ENCODE peak calls at places on chromosomes 16 and 17, in ten cellular contexts. A, F, P, T, C, N, B, L, J and Z are unnamed samples.

GRCh38 chr16:88366032-88366703 is 16.6 kb upstream of the ZNF469 start:
- DNase-seq in B (no peak), C (no peak), F (no peak), T (no peak), A (no peak), P (no peak), J (no peak), L (no peak), N (no peak), Z (no peak)

GRCh38 chr16:29745126-29745852 is 501 bp downstream of the C16orf54 start:
- DNase-seq in N (no peak), T (no peak), F (no peak), L (no peak), C (no peak), P (peak; percentile 80), B (no peak), J (no peak), A (no peak), Z (no peak)

GRCh38 chr16:72995151-72995881 is 52.6 kb downstream of the ZFHX3 start:
- DNase-seq in P (no peak), F (no peak), T (no peak), B (no peak), N (no peak), A (no peak), J (no peak), C (no peak), L (no peak), Z (peak; percentile 70)

GRCh38 chr17:9054611-9055010 is 33.3 kb downstream of the NTN1 start:
- DNase-seq in P (no peak), L (no peak), F (no peak), B (no peak), T (no peak), J (no peak), C (no peak), N (no peak), A (no peak), Z (no peak)

GRCh38 chr17:6507535-6507934 is 48.8 kb downstream of the PITPNM3 start:
- DNase-seq in B (peak; percentile 96), F (peak; percentile 20), J (peak; percentile 58), C (peak; percentile 87), T (no peak), N (peak; percentile 90), P (no peak), A (peak; percentile 30), L (no peak), Z (peak; percentile 19)

GRCh38 chr16:88831838-88832237 is 20.1 kb upstream of the APRT start:
- DNase-seq in F (no peak), J (no peak), C (peak; percentile 8), L (no peak), N (no peak), B (peak; percentile 65), T (no peak), A (no peak), P (no peak), Z (no peak)

GRCh38 chr17:37299257-37299985 is 76.4 kb upstream of the C17orf78 start:
- DNase-seq in F (no peak), C (no peak), A (no peak), L (no peak), T (no peak), J (peak; percentile 27), N (no peak), P (no peak), B (no peak), Z (no peak)

GRCh38 chr16:70577256-70577698 is 53.7 kb downstream of the SF3B3 start:
- DNase-seq in N (peak; percentile 51), A (no peak), L (no peak), J (peak; percentile 68), C (peak; percentile 76), P (no peak), T (no peak), B (peak; percentile 59), F (no peak), Z (peak; percentile 94)

GRCh38 chr16:72905581-72905980 is 142.3 kb downstream of the ZFHX3 start:
- DNase-seq in N (peak; percentile 62), T (no peak), F (no peak), C (peak; percentile 43), A (no peak), J (peak; percentile 49), B (peak; percentile 11), P (no peak), L (no peak), Z (no peak)

GRCh38 chr17:10518271-10519037 is at the start of gene MYH1:
- DNase-seq in F (no peak), T (no peak), C (no peak), A (no peak), J (no peak), N (no peak), L (no peak), B (no peak), P (no peak), Z (no peak)

GRCh38 chr16:30535777-30536190 is 1.1 kb upstream of the ZNF747 start:
- DNase-seq in N (peak; percentile 30), T (peak; percentile 73), J (peak; percentile 64), B (peak; percentile 74), A (peak; percentile 34), P (peak; percentile 76), L (no peak), F (no peak), C (peak; percentile 64), Z (peak; percentile 76)

GRCh38 chr17:80029235-80029974 is 6.3 kb downstream of the TBC1D16 start:
- DNase-seq in B (no peak), J (peak; percentile 75), T (peak; percentile 79), A (no peak), P (no peak), C (peak; percentile 46), F (peak; percentile 69), L (no peak), N (peak; percentile 96), Z (peak; percentile 90)

GRCh38 chr17:21164226-21165019 is 37.7 kb downstream of the DHRS7B start:
- DNase-seq in J (no peak), P (no peak), N (no peak), F (no peak), A (no peak), L (no peak), B (no peak), C (no peak), T (no peak), Z (no peak)
- TF ChIP-seq CTCF in J (no peak), P (no peak), N (no peak), F (no peak), A (no peak), L (no peak), B (no peak), C (no peak), T (no peak), Z (no peak)

DNA sequence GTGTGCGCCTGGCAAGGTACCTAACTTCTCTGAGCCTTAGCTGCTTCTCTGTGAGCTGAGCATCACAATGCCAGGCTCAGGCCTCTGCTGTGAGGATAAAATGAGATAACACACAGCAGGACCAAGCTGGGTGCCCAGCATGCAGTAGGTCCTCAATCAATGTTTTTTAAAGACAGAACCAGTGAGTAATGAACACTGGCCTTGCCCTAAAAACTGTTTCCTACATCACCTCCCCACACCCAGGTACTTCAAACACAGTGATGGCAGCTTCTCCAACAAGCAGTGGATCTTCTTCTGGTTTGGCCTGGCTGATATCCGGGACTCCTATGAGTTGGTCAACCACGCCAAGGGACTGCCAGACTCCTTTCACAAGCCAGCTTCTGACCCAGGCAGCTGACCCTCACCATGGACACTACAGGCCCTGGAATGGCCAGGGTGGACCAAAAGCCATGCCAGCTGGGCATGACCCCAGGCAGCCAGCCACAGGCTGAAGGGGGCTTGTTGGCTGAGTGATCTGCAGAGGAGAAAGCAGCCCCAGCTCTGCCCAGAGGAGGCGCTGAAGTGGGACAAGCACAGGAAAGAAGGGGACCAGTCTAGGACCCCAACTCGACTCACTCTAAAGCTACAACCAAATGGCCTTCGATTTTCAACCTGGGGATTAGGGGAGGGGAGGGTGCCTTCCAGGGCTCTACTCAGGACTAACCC is 3.9 kb downstream of the NAGS start:
- DNase-seq in T (no peak), L (no peak), F (no peak), P (no peak), J (no peak), B (no peak), N (no peak), C (no peak), A (no peak), Z (no peak)
- TF ChIP-seq CTCF in T (no peak), L (no peak), F (no peak), P (no peak), J (no peak), B (no peak), N (no peak), C (peak; percentile 27), A (no peak), Z (no peak)

GRCh38 chr17:60641810-60642220 is 35.8 kb upstream of the BCAS3 start:
- DNase-seq in C (peak; percentile 85), F (peak; percentile 51), N (peak; percentile 93), P (peak; percentile 14), A (peak; percentile 29), T (no peak), L (no peak), J (peak; percentile 84), B (peak; percentile 46), Z (no peak)

GRCh38 chr17:60641126-60641525 is 36.5 kb upstream of the BCAS3 start:
- DNase-seq in A (no peak), C (peak; percentile 11), B (no peak), J (no peak), P (no peak), F (no peak), L (no peak), N (peak; percentile 60), T (no peak), Z (no peak)

GRCh38 chr17:60646701-60647100 is 30.9 kb upstream of the BCAS3 start:
- DNase-seq in N (no peak), L (no peak), T (no peak), B (no peak), C (no peak), J (no peak), F (no peak), P (no peak), A (no peak), Z (no peak)

GRCh38 chr17:60647705-60648104 is 29.9 kb upstream of the BCAS3 start:
- DNase-seq in B (no peak), F (no peak), L (no peak), J (no peak), C (no peak), T (no peak), A (no peak), N (no peak), P (no peak), Z (no peak)

GRCh38 chr17:60645918-60646523 is 31.6 kb upstream of the BCAS3 start:
- DNase-seq in N (no peak), J (no peak), L (no peak), B (no peak), C (no peak), T (no peak), F (no peak), P (no peak), A (no peak), Z (no peak)
- TF ChIP-seq CTCF in N (no peak), J (no peak), L (no peak), B (no peak), C (no peak), T (no peak), F (no peak), P (no peak), A (no peak), Z (no peak)

GRCh38 chr16:58348986-58349385 is 43.3 kb upstream of the GINS3 start:
- DNase-seq in F (no peak), B (no peak), C (no peak), A (no peak), J (no peak), L (no peak), N (no peak), P (no peak), T (no peak), Z (no peak)

GRCh38 chr16:58346831-58347371 is 45.4 kb upstream of the GINS3 start:
- DNase-seq in J (no peak), C (no peak), L (no peak), B (no peak), T (no peak), N (no peak), P (no peak), A (no peak), F (no peak), Z (no peak)

GRCh38 chr16:58345574-58346354 is 46.5 kb upstream of the GINS3 start:
- DNase-seq in F (no peak), T (no peak), P (no peak), B (no peak), A (no peak), N (peak; percentile 37), C (no peak), J (no peak), L (no peak), Z (no peak)
- TF ChIP-seq CTCF in F (no peak), T (no peak), P (peak; percentile 41), B (peak; percentile 45), A (peak; percentile 13), N (peak; percentile 62), C (peak; percentile 70), J (peak; percentile 8), L (peak; percentile 8), Z (no peak)